ENCODE peak calls at places on chromosome 18, in seven cellular contexts. N is cardiac muscle cell; P is GM03348; I is left ventricle myocardium inferior; W is NCI-H1436; D is activated CD8-positive, alpha-beta T cell treated with anti-CD3 and anti-CD28 coated beads, Interleukin-2, amount 10 ng/mL, durations not matched to agents 7 days and 5 days; K is SHP77. V is an unnamed sample.
A peak's percentile ranks its signal among the peaks of the same experiment; 100 is the strongest.

GRCh38 chr18:21960189-21960588 is 209.2 kb upstream of the GATA6 start:
- DNase-seq in N (no peak), P (peak; percentile 47), I (no peak), W (no peak), D (no peak), K (no peak), V (no peak)

GRCh38 chr18:50079571-50080295 is 115.2 kb downstream of the MYO5B start:
- DNase-seq in N (no peak), P (no peak), I (peak; percentile 83), W (no peak), D (no peak), K (no peak), V (peak; percentile 74)

GRCh38 chr18:26656944-26657536 is 108.7 kb upstream of the KCTD1 start:
- DNase-seq in N (peak; percentile 81), P (peak; percentile 93), I (peak; percentile 83), W (peak; percentile 20), D (peak; percentile 23), K (peak; percentile 9), V (peak; percentile 82)

GRCh38 chr18:54958711-54959625 is at the start of gene CCDC68:
- DNase-seq in N (peak; percentile 76), P (peak; percentile 17), I (peak; percentile 52), W (no peak), D (no peak), K (no peak), V (peak; percentile 25)

GRCh38 chr18:76953186-76953982 is 131.0 kb downstream of the ZNF236 start:
- DNase-seq in N (no peak), P (no peak), I (peak; percentile 67), W (no peak), D (no peak), K (peak; percentile 51), V (peak; percentile 75)

GRCh38 chr18:12904012-12904516 is 20.0 kb upstream of the PTPN2 start:
- DNase-seq in N (no peak), P (no peak), I (peak; percentile 35), W (no peak), D (peak; percentile 84), K (no peak), V (peak; percentile 21)

GRCh38 chr18:49625021-49625691 is 63.3 kb downstream of the LIPG start:
- DNase-seq in N (no peak), P (no peak), I (no peak), W (no peak), D (no peak), K (no peak), V (no peak)

GRCh38 chr18:32881009-32881408 is 108.2 kb upstream of the KLHL14 start:
- DNase-seq in N (no peak), P (no peak), I (no peak), W (no peak), D (no peak), K (no peak), V (no peak)

GRCh38 chr18:54284967-54285785 is 15.9 kb downstream of the POLI start:
- DNase-seq in N (no peak), P (peak; percentile 62), I (peak; percentile 55), W (no peak), D (peak; percentile 61), K (no peak), V (peak; percentile 48)

GRCh38 chr18:70082430-70082829 is 123.1 kb downstream of the RTTN start:
- DNase-seq in N (no peak), P (no peak), I (no peak), W (no peak), D (no peak), K (no peak), V (no peak)

GRCh38 chr18:48613589-48613988 is 74.8 kb downstream of the CTIF start:
- DNase-seq in N (no peak), P (peak; percentile 39), I (peak; percentile 57), W (no peak), D (no peak), K (no peak), V (peak; percentile 53)

GRCh38 chr18:45571714-45572113 is 43.6 kb upstream of the SLC14A2 start:
- DNase-seq in N (no peak), P (no peak), I (no peak), W (no peak), D (no peak), K (no peak), V (no peak)

GRCh38 chr18:50183556-50183955 is 11.4 kb downstream of the MYO5B start:
- DNase-seq in N (no peak), P (no peak), I (no peak), W (no peak), D (no peak), K (no peak), V (no peak)

GRCh38 chr18:73785276-73785675 is 362.4 kb downstream of the FBXO15 start:
- DNase-seq in N (no peak), P (peak; percentile 29), I (no peak), W (no peak), D (no peak), K (no peak), V (no peak)

GRCh38 chr18:68839701-68840100 is 41.8 kb downstream of the CCDC102B start:
- DNase-seq in N (no peak), P (no peak), I (no peak), W (no peak), D (no peak), K (no peak), V (no peak)

GRCh38 chr18:51370996-51371395 is 173.5 kb upstream of the MEX3C start:
- DNase-seq in N (peak; percentile 19), P (no peak), I (no peak), W (no peak), D (no peak), K (no peak), V (no peak)

V was measured in psoas muscle.